ENCODE peak calls at places on chromosome 20, in four cellular contexts. One of them, this sample, is unnamed.
A peak's percentile ranks its signal among the peaks of the same experiment; 100 is the strongest.

GRCh38 chr20:57473246-57474042 is 51.5 kb downstream of the CTCFL start:
- DNase-seq in PC-9: no peak
- DNase-seq in hepatocyte: no peak
- DNase-seq in HCT116: no peak
- DNase-seq in this sample: peak; percentile 91

GRCh38 chr20:57076951-57077350 is 189.5 kb downstream of the BMP7 start:
- DNase-seq in PC-9: no peak
- DNase-seq in hepatocyte: no peak
- DNase-seq in HCT116: no peak
- DNase-seq in this sample: no peak

GRCh38 chr20:61434361-61434781 is 182.3 kb downstream of the CDH4 start:
- DNase-seq in PC-9: no peak
- DNase-seq in hepatocyte: no peak
- DNase-seq in HCT116: no peak
- DNase-seq in this sample: no peak

GRCh38 chr20:57716893-57717292 is 7.1 kb upstream of the PMEPA1 start:
- DNase-seq in PC-9: no peak
- DNase-seq in hepatocyte: no peak
- DNase-seq in HCT116: no peak
- DNase-seq in this sample: no peak

GRCh38 chr20:22227301-22227700 is 357.1 kb downstream of the FOXA2 start:
- DNase-seq in PC-9: no peak
- DNase-seq in hepatocyte: no peak
- DNase-seq in HCT116: no peak
- DNase-seq in this sample: no peak

GRCh38 chr20:1920252-1920651 is 25.0 kb downstream of the SIRPA start:
- DNase-seq in PC-9: no peak
- DNase-seq in hepatocyte: peak; percentile 63
- DNase-seq in HCT116: no peak
- DNase-seq in this sample: no peak

GRCh38 chr20:57947421-57948176 is 237.8 kb upstream of the PMEPA1 start:
- DNase-seq in PC-9: no peak
- DNase-seq in hepatocyte: no peak
- DNase-seq in HCT116: no peak
- DNase-seq in this sample: no peak

GRCh38 chr20:18314786-18315406 is 26.6 kb downstream of the ZNF133 start:
- DNase-seq in PC-9: peak; percentile 6
- DNase-seq in hepatocyte: no peak
- DNase-seq in HCT116: no peak
- DNase-seq in this sample: no peak

GRCh38 chr20:34578521-34579147 is 20.1 kb downstream of the MAP1LC3A start:
- DNase-seq in PC-9: no peak
- DNase-seq in hepatocyte: no peak
- DNase-seq in HCT116: no peak
- DNase-seq in this sample: no peak

GRCh38 chr20:35305682-35306556 is 13.7 kb upstream of the FAM83C start:
- DNase-seq in PC-9: peak; percentile 96
- DNase-seq in hepatocyte: peak; percentile 94
- DNase-seq in HCT116: peak; percentile 97
- DNase-seq in this sample: no peak

GRCh38 chr20:51799586-51799985 is 2.7 kb downstream of the SALL4 start:
- DNase-seq in PC-9: no peak
- DNase-seq in hepatocyte: no peak
- DNase-seq in HCT116: no peak
- DNase-seq in this sample: no peak

GRCh38 chr20:61314326-61315010 is 62.4 kb downstream of the CDH4 start:
- DNase-seq in PC-9: no peak
- DNase-seq in hepatocyte: no peak
- DNase-seq in HCT116: no peak
- DNase-seq in this sample: no peak

GRCh38 chr20:2299301-2299700 is 3.5 kb downstream of the TGM3 start:
- DNase-seq in PC-9: no peak
- DNase-seq in hepatocyte: peak; percentile 75
- DNase-seq in HCT116: no peak
- DNase-seq in this sample: no peak

GRCh38 chr20:18188446-18188845 is 50.8 kb downstream of the KAT14 start:
- DNase-seq in PC-9: no peak
- DNase-seq in hepatocyte: no peak
- DNase-seq in HCT116: no peak
- DNase-seq in this sample: no peak

GRCh38 chr20:9218412-9219001 is 149.6 kb downstream of the PLCB4 start:
- DNase-seq in PC-9: no peak
- DNase-seq in hepatocyte: no peak
- DNase-seq in HCT116: no peak
- DNase-seq in this sample: no peak

GRCh38 chr20:34951652-34952051 is 4.0 kb downstream of the GSS start:
- DNase-seq in PC-9: no peak
- DNase-seq in hepatocyte: no peak
- DNase-seq in HCT116: no peak
- DNase-seq in this sample: peak; percentile 47

GRCh38 chr20:11906626-11907480 is 10.8 kb upstream of the BTBD3 start:
- DNase-seq in PC-9: no peak
- DNase-seq in hepatocyte: no peak
- DNase-seq in HCT116: no peak
- DNase-seq in this sample: no peak

GRCh38 chr20:35192071-35192872 is 20.4 kb downstream of the PROCR start:
- DNase-seq in PC-9: no peak
- DNase-seq in hepatocyte: no peak
- DNase-seq in HCT116: no peak
- DNase-seq in this sample: no peak

GRCh38 chr20:57531986-57532566 is 7.1 kb upstream of the CTCFL start:
- DNase-seq in PC-9: no peak
- DNase-seq in hepatocyte: no peak
- DNase-seq in HCT116: no peak
- DNase-seq in this sample: no peak

GRCh38 chr20:35601021-35601973 is 14.3 kb upstream of the SPAG4 start:
- DNase-seq in PC-9: no peak
- DNase-seq in hepatocyte: peak; percentile 88
- DNase-seq in HCT116: no peak
- DNase-seq in this sample: no peak

GRCh38 chr20:51695574-51696303 is 72.5 kb downstream of the ATP9A start:
- DNase-seq in PC-9: peak; percentile 29
- DNase-seq in hepatocyte: peak; percentile 59
- DNase-seq in HCT116: no peak
- DNase-seq in this sample: no peak

GRCh38 chr20:1369970-1370369 is 22.9 kb downstream of the FKBP1A start:
- DNase-seq in PC-9: no peak
- DNase-seq in hepatocyte: no peak
- DNase-seq in HCT116: no peak
- DNase-seq in this sample: no peak

GRCh38 chr20:57250607-57251343 is 15.7 kb downstream of the BMP7 start:
- DNase-seq in PC-9: no peak
- DNase-seq in hepatocyte: no peak
- DNase-seq in HCT116: no peak
- DNase-seq in this sample: peak; percentile 65

GRCh38 chr20:48247961-48248360 is 462.7 kb upstream of the SULF2 start:
- DNase-seq in PC-9: no peak
- DNase-seq in hepatocyte: no peak
- DNase-seq in HCT116: no peak
- DNase-seq in this sample: no peak

GRCh38 chr20:62972270-62973032 is 19.9 kb downstream of the SLC17A9 start:
- DNase-seq in PC-9: peak; percentile 86
- DNase-seq in hepatocyte: peak; percentile 94
- DNase-seq in HCT116: peak; percentile 63
- DNase-seq in this sample: peak; percentile 94

GRCh38 chr20:62969179-62969760 is 16.8 kb downstream of the SLC17A9 start:
- DNase-seq in PC-9: no peak
- DNase-seq in hepatocyte: no peak
- DNase-seq in HCT116: no peak
- DNase-seq in this sample: peak; percentile 53

GRCh38 chr20:62969939-62970306 is 17.4 kb downstream of the SLC17A9 start:
- DNase-seq in PC-9: no peak
- DNase-seq in hepatocyte: no peak
- DNase-seq in HCT116: no peak
- DNase-seq in this sample: no peak

GRCh38 chr20:62971211-62971949 is 18.9 kb downstream of the SLC17A9 start:
- DNase-seq in PC-9: no peak
- DNase-seq in hepatocyte: no peak
- DNase-seq in HCT116: no peak
- DNase-seq in this sample: no peak

DNA sequence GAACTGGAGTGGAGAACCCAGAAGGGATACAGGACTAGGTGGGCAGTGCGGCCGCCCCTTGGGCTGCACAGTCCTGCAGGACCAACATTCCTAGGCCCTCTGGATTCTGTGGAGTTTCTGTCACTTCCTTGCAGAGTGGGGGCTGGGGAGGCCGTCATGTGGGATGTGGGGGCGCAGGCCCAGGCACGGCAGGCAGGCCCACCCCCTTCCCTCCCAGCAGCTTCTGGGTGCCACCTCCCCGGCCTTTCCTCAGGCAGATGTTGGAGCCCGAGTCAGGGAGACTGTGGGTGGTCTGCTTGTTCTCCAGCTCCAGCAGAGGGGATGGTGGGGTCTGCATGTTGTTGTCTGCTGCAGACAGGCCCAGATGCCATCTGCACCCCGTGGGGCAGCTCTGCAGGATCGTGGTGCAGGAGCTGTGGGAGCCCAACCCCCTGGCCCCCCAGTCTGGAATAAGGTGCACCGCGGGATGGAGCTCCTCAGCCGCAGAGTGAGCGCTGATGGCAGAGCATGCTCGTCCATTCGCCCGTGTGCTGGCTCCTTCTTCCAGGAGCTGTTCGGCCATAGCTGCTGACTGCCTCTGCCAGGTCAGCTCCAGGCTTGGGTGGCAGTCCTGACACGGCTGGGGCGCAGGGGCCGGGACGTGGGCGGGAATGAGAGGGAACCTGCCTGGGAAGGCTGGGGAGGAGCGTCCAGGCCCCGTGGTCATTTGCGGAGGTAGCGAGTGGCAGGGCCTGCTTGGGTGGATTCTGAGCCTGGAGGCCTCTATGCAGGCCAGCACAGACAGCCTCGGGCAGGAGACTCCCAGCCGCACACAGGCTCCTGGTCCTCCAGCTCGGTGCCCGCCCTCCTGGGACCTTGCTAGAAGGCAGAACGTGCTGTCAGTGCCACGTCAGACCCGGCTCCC is 18.1 kb downstream of the SLC17A9 start:
- DNase-seq in PC-9: peak; percentile 32
- DNase-seq in hepatocyte: no peak
- DNase-seq in HCT116: no peak
- DNase-seq in this sample: no peak
- H3K9me2 ChIP-seq in PC-9: no peaks in the 10 kb centered on the region
- H3K9me2 ChIP-seq in hepatocyte: no peaks in the 10 kb centered on the region
- H3K9me2 ChIP-seq in HCT116: no peaks in the 10 kb centered on the region
- H3K9me2 ChIP-seq in this sample: no peaks in the 10 kb centered on the region

GRCh38 chr20:23493172-23493772 is 2.4 kb downstream of the CST8 start:
- DNase-seq in PC-9: no peak
- DNase-seq in hepatocyte: no peak
- DNase-seq in HCT116: no peak
- DNase-seq in this sample: peak; percentile 43

GRCh38 chr20:23492292-23492691 is 1.4 kb downstream of the CST8 start:
- DNase-seq in PC-9: no peak
- DNase-seq in hepatocyte: no peak
- DNase-seq in HCT116: no peak
- DNase-seq in this sample: no peak

GRCh38 chr20:23484081-23484480 is 6.8 kb upstream of the CST8 start:
- DNase-seq in PC-9: no peak
- DNase-seq in hepatocyte: no peak
- DNase-seq in HCT116: no peak
- DNase-seq in this sample: peak; percentile 82

GRCh38 chr20:23490817-23491216 is at the start of gene CST8:
- DNase-seq in PC-9: no peak
- DNase-seq in hepatocyte: no peak
- DNase-seq in HCT116: no peak
- DNase-seq in this sample: no peak

DNA sequence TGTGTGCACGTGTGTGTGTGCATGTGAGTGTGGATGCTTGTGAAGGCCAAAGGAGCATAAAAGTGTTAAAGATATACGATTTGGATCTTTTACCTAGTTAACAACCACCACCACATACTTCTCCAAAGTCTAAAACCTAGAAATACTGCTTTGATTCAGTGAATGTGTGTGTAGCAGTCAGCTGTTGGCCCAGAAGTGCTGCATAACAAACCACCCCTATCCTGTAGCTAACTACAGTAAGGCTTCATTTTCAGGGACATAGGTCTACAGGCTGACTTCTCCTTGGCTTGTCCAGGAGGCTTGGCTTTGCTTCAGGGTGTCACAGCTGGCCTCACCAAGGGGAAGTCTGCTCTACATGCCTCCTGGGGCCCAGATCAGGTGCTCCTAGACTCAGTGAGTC is 2.4 kb upstream of the CST8 start:
- DNase-seq in PC-9: no peak
- DNase-seq in hepatocyte: no peak
- DNase-seq in HCT116: no peak
- DNase-seq in this sample: peak; percentile 66
- H3K9me2 ChIP-seq in PC-9: no peaks in the 10 kb centered on the region
- H3K9me2 ChIP-seq in hepatocyte: no peaks in the 10 kb centered on the region
- H3K9me2 ChIP-seq in HCT116: no peaks in the 10 kb centered on the region
- H3K9me2 ChIP-seq in this sample: no peaks in the 10 kb centered on the region

GRCh38 chr20:16261733-16262277 is 311.4 kb downstream of the KIF16B start:
- DNase-seq in PC-9: no peak
- DNase-seq in hepatocyte: no peak
- DNase-seq in HCT116: no peak
- DNase-seq in this sample: no peak
- H3K9me2 ChIP-seq in PC-9: no peaks in the 10 kb centered on the region
- H3K9me2 ChIP-seq in hepatocyte: no peaks in the 10 kb centered on the region
- H3K9me2 ChIP-seq in HCT116: no peaks in the 10 kb centered on the region
- H3K9me2 ChIP-seq in this sample: no peaks in the 10 kb centered on the region

GRCh38 chr20:64260239-64260638 is 4.7 kb downstream of the PCMTD2 start:
- DNase-seq in PC-9: no peak
- DNase-seq in hepatocyte: no peak
- DNase-seq in HCT116: no peak
- DNase-seq in this sample: no peak

GRCh38 chr20:64257107-64257757 is 1.7 kb downstream of the PCMTD2 start:
- DNase-seq in PC-9: no peak
- DNase-seq in hepatocyte: no peak
- DNase-seq in HCT116: no peak
- DNase-seq in this sample: no peak

GRCh38 chr20:64264091-64264490 is 8.5 kb downstream of the PCMTD2 start:
- DNase-seq in PC-9: no peak
- DNase-seq in hepatocyte: no peak
- DNase-seq in HCT116: no peak
- DNase-seq in this sample: no peak

GRCh38 chr20:64258071-64258823 is 2.7 kb downstream of the PCMTD2 start:
- DNase-seq in PC-9: no peak
- DNase-seq in hepatocyte: no peak
- DNase-seq in HCT116: no peak
- DNase-seq in this sample: no peak

GRCh38 chr20:64261138-64261537 is 5.6 kb downstream of the PCMTD2 start:
- DNase-seq in PC-9: no peak
- DNase-seq in hepatocyte: peak; percentile 74
- DNase-seq in HCT116: no peak
- DNase-seq in this sample: no peak
- H3K9me2 ChIP-seq in PC-9: no peaks in the 10 kb centered on the region
- H3K9me2 ChIP-seq in hepatocyte: no peaks in the 10 kb centered on the region
- H3K9me2 ChIP-seq in HCT116: no peaks in the 10 kb centered on the region
- H3K9me2 ChIP-seq in this sample: no peaks in the 10 kb centered on the region

This sample was measured in Karpas-422.